ENCODE peak calls at places on chromosome 5, in five cellular contexts. L is GM23248, S is esophagus squamous epithelium, P is NCI-H1417 treated with DMSO at 0.1 percent for 48 hours, A is hypothalamus. M is an unnamed sample.

GRCh38 chr5:177508217-177508611 is 1.4 kb downstream of the DOK3 start:
- DNase-seq in L (no peak), S (no peak), P (no peak), A (no peak), M (no peak)

GRCh38 chr5:128271859-128272446 is 188.4 kb downstream of the SLC12A2 start:
- DNase-seq in L (peak), S (no peak), P (no peak), A (no peak), M (no peak)

GRCh38 chr5:171757853-171758535 is 27.6 kb upstream of the SMIM23 start:
- DNase-seq in L (peak), S (no peak), P (no peak), A (no peak), M (no peak)

GRCh38 chr5:124297826-124298225 is 448.6 kb downstream of the ZNF608 start:
- DNase-seq in L (peak), S (no peak), P (no peak), A (no peak), M (no peak)

GRCh38 chr5:174731214-174732039 is 7.0 kb downstream of the MSX2 start:
- DNase-seq in L (no peak), S (no peak), P (no peak), A (no peak), M (no peak)

GRCh38 chr5:6194261-6194875 is 184.0 kb downstream of the MED10 start:
- DNase-seq in L (no peak), S (no peak), P (no peak), A (no peak), M (no peak)

GRCh38 chr5:147667363-147667762 is 115.2 kb downstream of the JAKMIP2 start:
- DNase-seq in L (no peak), S (no peak), P (no peak), A (no peak), M (no peak)

GRCh38 chr5:5699062-5699461 is 276.6 kb downstream of the ICE1 start:
- DNase-seq in L (no peak), S (no peak), P (no peak), A (no peak), M (no peak)

GRCh38 chr5:132422720-132423442 is 53.4 kb downstream of the SLC22A5 start:
- DNase-seq in L (peak), S (no peak), P (no peak), A (no peak), M (no peak)

GRCh38 chr5:76007904-76008303 is 75.3 kb upstream of the SV2C start:
- DNase-seq in L (no peak), S (no peak), P (no peak), A (no peak), M (no peak)

GRCh38 chr5:159975462-159976019 is 33.4 kb upstream of the TTC1 start:
- DNase-seq in L (peak), S (no peak), P (no peak), A (no peak), M (no peak)

GRCh38 chr5:149283611-149284480 is 12.2 kb downstream of the AFAP1L1 start:
- DNase-seq in L (peak), S (no peak), P (no peak), A (no peak), M (no peak)

GRCh38 chr5:78213799-78214198 is 80.7 kb downstream of the AP3B1 start:
- DNase-seq in L (no peak), S (no peak), P (no peak), A (no peak), M (peak)

GRCh38 chr5:179265529-179266290 is 79.6 kb downstream of the ADAMTS2 start:
- DNase-seq in L (peak), S (no peak), P (no peak), A (no peak), M (peak)

GRCh38 chr5:157821822-157822622 is 36.9 kb downstream of the CLINT1 start:
- DNase-seq in L (peak), S (no peak), P (no peak), A (no peak), M (no peak)

GRCh38 chr5:120017523-120017922 is 388.2 kb downstream of the FAM170A start:
- DNase-seq in L (peak), S (no peak), P (no peak), A (no peak), M (no peak)

GRCh38 chr5:35924122-35924949 is 14.1 kb downstream of the CAPSL start:
- DNase-seq in L (peak), S (no peak), P (no peak), A (no peak), M (no peak)

GRCh38 chr5:154365823-154366222 is 80.0 kb upstream of the SAP30L start:
- DNase-seq in L (peak), S (no peak), P (no peak), A (no peak), M (no peak)

M was measured in midbrain.